ENCODE peak calls at places on chromosomes 6 and 20, in four cellular contexts. One of them, this sample, is unnamed.

GRCh38 chr20:21323640-21324039 is 20.5 kb downstream of the XRN2 start:
- DNase-seq in amygdala: no peak
- DNase-seq in hypothalamus: no peak
- DNase-seq in iPS-NIHi11: no peak
- DNase-seq in this sample: no peak

GRCh38 chr6:155461636-155462035 is 6.0 kb upstream of the NOX3 start:
- DNase-seq in amygdala: no peak
- DNase-seq in hypothalamus: no peak
- DNase-seq in iPS-NIHi11: no peak
- DNase-seq in this sample: no peak

GRCh38 chr6:169830876-169831275 is 79.5 kb downstream of the ERMARD start:
- DNase-seq in amygdala: no peak
- DNase-seq in hypothalamus: no peak
- DNase-seq in iPS-NIHi11: peak
- DNase-seq in this sample: no peak

GRCh38 chr6:16769986-16770376 is 8.7 kb upstream of the ATXN1 start:
- DNase-seq in amygdala: no peak
- DNase-seq in hypothalamus: no peak
- DNase-seq in iPS-NIHi11: no peak
- DNase-seq in this sample: no peak

GRCh38 chr6:4563877-4564276 is 212.3 kb upstream of the CDYL start:
- DNase-seq in amygdala: no peak
- DNase-seq in hypothalamus: no peak
- DNase-seq in iPS-NIHi11: no peak
- DNase-seq in this sample: no peak

GRCh38 chr6:111148110-111148509 is 60.8 kb downstream of the SLC16A10 start:
- DNase-seq in amygdala: no peak
- DNase-seq in hypothalamus: no peak
- DNase-seq in iPS-NIHi11: no peak
- DNase-seq in this sample: no peak

GRCh38 chr6:25960689-25961088 is 1.9 kb upstream of the TRIM38 start:
- DNase-seq in amygdala: no peak
- DNase-seq in hypothalamus: no peak
- DNase-seq in iPS-NIHi11: no peak
- DNase-seq in this sample: no peak

GRCh38 chr6:129774697-129775447 is 64.9 kb upstream of the ARHGAP18 start:
- DNase-seq in amygdala: peak
- DNase-seq in hypothalamus: peak
- DNase-seq in iPS-NIHi11: peak
- DNase-seq in this sample: peak

GRCh38 chr6:168383062-168383854 is 57.7 kb upstream of the SMOC2 start:
- DNase-seq in amygdala: no peak
- DNase-seq in hypothalamus: no peak
- DNase-seq in iPS-NIHi11: no peak
- DNase-seq in this sample: no peak

GRCh38 chr6:135135835-135136234 is 45.3 kb upstream of the MYB start:
- DNase-seq in amygdala: no peak
- DNase-seq in hypothalamus: no peak
- DNase-seq in iPS-NIHi11: no peak
- DNase-seq in this sample: no peak

GRCh38 chr6:138451043-138451442 is 47.0 kb downstream of the HEBP2 start:
- DNase-seq in amygdala: no peak
- DNase-seq in hypothalamus: no peak
- DNase-seq in iPS-NIHi11: no peak
- DNase-seq in this sample: no peak

GRCh38 chr6:139768196-139768595 is 393.7 kb upstream of the CITED2 start:
- DNase-seq in amygdala: no peak
- DNase-seq in hypothalamus: no peak
- DNase-seq in iPS-NIHi11: no peak
- DNase-seq in this sample: peak

GRCh38 chr6:17439243-17439993 is 46.0 kb downstream of the CAP2 start:
- DNase-seq in amygdala: no peak
- DNase-seq in hypothalamus: no peak
- DNase-seq in iPS-NIHi11: no peak
- DNase-seq in this sample: no peak

GRCh38 chr6:6749791-6750434 is 161.4 kb downstream of the LY86 start:
- DNase-seq in amygdala: no peak
- DNase-seq in hypothalamus: no peak
- DNase-seq in iPS-NIHi11: peak
- DNase-seq in this sample: peak

GRCh38 chr6:115001726-115002436 is 659.1 kb upstream of the HS3ST5 start:
- DNase-seq in amygdala: no peak
- DNase-seq in hypothalamus: no peak
- DNase-seq in iPS-NIHi11: no peak
- DNase-seq in this sample: no peak

GRCh38 chr20:52847739-52848359 is 124.3 kb upstream of the TSHZ2 start:
- DNase-seq in amygdala: no peak
- DNase-seq in hypothalamus: no peak
- DNase-seq in iPS-NIHi11: no peak
- DNase-seq in this sample: no peak

GRCh38 chr6:167056370-167056769 is 57.2 kb downstream of the CEP43 start:
- DNase-seq in amygdala: no peak
- DNase-seq in hypothalamus: no peak
- DNase-seq in iPS-NIHi11: no peak
- DNase-seq in this sample: no peak

GRCh38 chr6:89346433-89346832 is 6.1 kb downstream of the UBE2J1 start:
- DNase-seq in amygdala: no peak
- DNase-seq in hypothalamus: no peak
- DNase-seq in iPS-NIHi11: no peak
- DNase-seq in this sample: no peak

GRCh38 chr6:125193208-125193607 is 39.6 kb downstream of the TPD52L1 start:
- DNase-seq in amygdala: no peak
- DNase-seq in hypothalamus: no peak
- DNase-seq in iPS-NIHi11: no peak
- DNase-seq in this sample: no peak

GRCh38 chr6:139027620-139028182 is 844 bp upstream of the ABRACL start:
- DNase-seq in amygdala: no peak
- DNase-seq in hypothalamus: no peak
- DNase-seq in iPS-NIHi11: peak
- DNase-seq in this sample: peak

GRCh38 chr6:5728726-5729434 is 277.8 kb downstream of the NRN1 start:
- DNase-seq in amygdala: no peak
- DNase-seq in hypothalamus: no peak
- DNase-seq in iPS-NIHi11: no peak
- DNase-seq in this sample: peak

GRCh38 chr20:23666189-23666588 is 22.6 kb downstream of the CST4 start:
- DNase-seq in amygdala: no peak
- DNase-seq in hypothalamus: no peak
- DNase-seq in iPS-NIHi11: peak
- DNase-seq in this sample: no peak

GRCh38 chr6:89290401-89291155 is 24.5 kb downstream of the GABRR2 start:
- DNase-seq in amygdala: no peak
- DNase-seq in hypothalamus: no peak
- DNase-seq in iPS-NIHi11: no peak
- DNase-seq in this sample: peak

GRCh38 chr6:135254471-135254870 is 73.4 kb downstream of the MYB start:
- DNase-seq in amygdala: no peak
- DNase-seq in hypothalamus: no peak
- DNase-seq in iPS-NIHi11: no peak
- DNase-seq in this sample: no peak

GRCh38 chr6:90231308-90231707 is 65.3 kb downstream of the BACH2 start:
- DNase-seq in amygdala: no peak
- DNase-seq in hypothalamus: no peak
- DNase-seq in iPS-NIHi11: no peak
- DNase-seq in this sample: no peak

GRCh38 chr20:24633026-24633425 is 163.6 kb downstream of the SYNDIG1 start:
- DNase-seq in amygdala: no peak
- DNase-seq in hypothalamus: no peak
- DNase-seq in iPS-NIHi11: no peak
- DNase-seq in this sample: peak

GRCh38 chr6:10520468-10520867 is 683 bp upstream of the GCNT2 start:
- DNase-seq in amygdala: no peak
- DNase-seq in hypothalamus: no peak
- DNase-seq in iPS-NIHi11: no peak
- DNase-seq in this sample: no peak

GRCh38 chr6:5967594-5967993 is 39.1 kb downstream of the NRN1 start:
- DNase-seq in amygdala: no peak
- DNase-seq in hypothalamus: no peak
- DNase-seq in iPS-NIHi11: no peak
- DNase-seq in this sample: no peak

GRCh38 chr6:146871613-146872465 is 273.1 kb downstream of the ADGB start:
- DNase-seq in amygdala: no peak
- DNase-seq in hypothalamus: no peak
- DNase-seq in iPS-NIHi11: no peak
- DNase-seq in this sample: no peak

GRCh38 chr6:53906103-53906502 is 111.3 kb downstream of the LRRC1 start:
- DNase-seq in amygdala: no peak
- DNase-seq in hypothalamus: no peak
- DNase-seq in iPS-NIHi11: no peak
- DNase-seq in this sample: no peak

GRCh38 chr6:154319231-154319858 is 37.3 kb downstream of the IPCEF1 start:
- DNase-seq in amygdala: no peak
- DNase-seq in hypothalamus: no peak
- DNase-seq in iPS-NIHi11: no peak
- DNase-seq in this sample: peak

GRCh38 chr6:89368107-89368506 is 15.6 kb upstream of the UBE2J1 start:
- DNase-seq in amygdala: no peak
- DNase-seq in hypothalamus: peak
- DNase-seq in iPS-NIHi11: peak
- DNase-seq in this sample: peak

GRCh38 chr6:26122005-26122388 is 34.8 kb downstream of the HFE start:
- DNase-seq in amygdala: no peak
- DNase-seq in hypothalamus: no peak
- DNase-seq in iPS-NIHi11: no peak
- DNase-seq in this sample: no peak

GRCh38 chr20:3247638-3248037 is 8.6 kb upstream of the SLC4A11 start:
- DNase-seq in amygdala: no peak
- DNase-seq in hypothalamus: no peak
- DNase-seq in iPS-NIHi11: no peak
- DNase-seq in this sample: no peak

GRCh38 chr6:9537381-9537780 is 877.5 kb downstream of the TFAP2A start:
- DNase-seq in amygdala: no peak
- DNase-seq in hypothalamus: no peak
- DNase-seq in iPS-NIHi11: no peak
- DNase-seq in this sample: no peak

GRCh38 chr20:1491281-1491840 is at the start of gene SIRPB2:
- DNase-seq in amygdala: no peak
- DNase-seq in hypothalamus: no peak
- DNase-seq in iPS-NIHi11: no peak
- DNase-seq in this sample: no peak